ENCODE peak calls at places on chromosomes 13 and 19, in six cellular contexts. M is dorsolateral prefrontal cortex; L is neural crest cell; F is stimulated activated naive CD8-positive, alpha-beta T cell treated with anti-CD3 and anti-CD28 coated beads, Interleukin-15, Interleukin-2, amounts not matched to agents 100 U/mL and 50 U/mL, for 24 hours; T is islet precursor cell; K is LHCN-M2. I is an unnamed sample.

GRCh38 chr19:49764341-49764740 is 1.2 kb upstream of the TSKS start:
- DNase-seq in K (no peak), F (no peak), T (no peak), L (no peak), M (no peak), I (no peak)

GRCh38 chr19:39813264-39813998 is 20.5 kb downstream of the DYRK1B start:
- DNase-seq in K (no peak), F (no peak), L (no peak), M (no peak), T (no peak), I (no peak)

GRCh38 chr19:46633130-46633529 is 2.9 kb downstream of the GNG8 start:
- DNase-seq in M (no peak), K (no peak), T (no peak), F (no peak), L (no peak), I (no peak)

GRCh38 chr19:47447470-47448359 is 24.0 kb downstream of the SLC8A2 start:
- DNase-seq in K (peak), F (peak), T (peak), M (no peak), L (peak), I (peak)

GRCh38 chr19:51181913-51182419 is 39.9 kb downstream of the SIGLEC7 start:
- DNase-seq in M (no peak), F (peak), K (no peak), T (peak), L (no peak), I (no peak)

GRCh38 chr13:47136659-47136975 is 239.8 kb upstream of the HTR2A start:
- DNase-seq in M (no peak), L (no peak), K (no peak), F (no peak), T (no peak), I (no peak)

GRCh38 chr19:6070179-6071102 is 39.9 kb downstream of the RFX2 start:
- DNase-seq in L (no peak), T (no peak), K (no peak), F (no peak), M (no peak), I (no peak)

GRCh38 chr13:112131740-112132113 is 64.8 kb downstream of the SOX1 start:
- DNase-seq in K (no peak), T (no peak), M (no peak), L (no peak), F (no peak), I (no peak)

GRCh38 chr13:71866173-71867091 is 572 bp downstream of the DACH1 start:
- DNase-seq in M (peak), F (peak), K (no peak), T (peak), L (peak), I (no peak)

GRCh38 chr13:40920826-40921225 is 98.3 kb downstream of the ELF1 start:
- DNase-seq in F (no peak), M (no peak), T (no peak), L (no peak), K (no peak), I (no peak)

GRCh38 chr19:51729781-51730180 is 6.0 kb upstream of the HAS1 start:
- DNase-seq in F (no peak), K (peak), L (no peak), M (no peak), T (no peak), I (no peak)

GRCh38 chr19:15187026-15188007 is 13.5 kb downstream of the NOTCH3 start:
- DNase-seq in T (no peak), M (no peak), F (no peak), K (no peak), L (no peak), I (no peak)

GRCh38 chr13:44934724-44935123 is 54.5 kb downstream of the NUFIP1 start:
- DNase-seq in M (no peak), K (peak), L (no peak), T (no peak), F (no peak), I (no peak)

GRCh38 chr19:54439174-54439851 is 9.7 kb upstream of the LENG8 start:
- DNase-seq in F (peak), T (peak), M (peak), K (no peak), L (peak), I (peak)

GRCh38 chr19:3057275-3057714 is 5.0 kb downstream of the TLE5 start:
- DNase-seq in K (peak), T (no peak), M (peak), F (no peak), L (no peak), I (peak)

I was measured in anterior cingulate cortex.